ENCODE peak calls at places on chromosomes 11 and 22, in seven cellular contexts. F is Peyer's patch, M is testis, K is tibial nerve, Z is ovary, A is K562, V is HCT116. W is an unnamed sample.

GRCh38 chr22:22944268-22944985 is 56.8 kb downstream of the IGLL5 start:
- DNase-seq in F (peak; percentile 15), M (peak; percentile 9), K (no peak), Z (no peak), A (no peak), V (no peak), W (no peak)

GRCh38 chr22:46684706-46685105 is 53.3 kb downstream of the CERK start:
- DNase-seq in F (peak; percentile 84), M (no peak), K (no peak), Z (no peak), A (no peak), V (no peak), W (no peak)

GRCh38 chr22:19998991-19999820 is 17.4 kb downstream of the ARVCF start:
- DNase-seq in F (no peak), M (no peak), K (no peak), Z (no peak), A (no peak), V (no peak), W (no peak)

GRCh38 chr11:94740083-94740974 is 27.8 kb upstream of the AMOTL1 start:
- DNase-seq in F (no peak), M (peak; percentile 80), K (peak; percentile 40), Z (peak; percentile 64), A (no peak), V (no peak), W (no peak)

GRCh38 chr11:106463154-106463553 is 385.7 kb downstream of the AASDHPPT start:
- DNase-seq in F (no peak), M (no peak), K (no peak), Z (no peak), A (no peak), V (no peak), W (no peak)

GRCh38 chr11:48129697-48130395 is 86.8 kb upstream of the OR4B1 start:
- DNase-seq in F (no peak), M (no peak), K (no peak), Z (no peak), A (peak; percentile 26), V (no peak), W (no peak)

GRCh38 chr22:45867118-45867905 is 109.7 kb downstream of the WNT7B start:
- DNase-seq in F (no peak), M (peak; percentile 41), K (no peak), Z (no peak), A (no peak), V (no peak), W (no peak)

GRCh38 chr11:65477271-65478029 is 21.4 kb upstream of the MALAT1 start:
- DNase-seq in F (peak; percentile 95), M (peak; percentile 96), K (peak; percentile 95), Z (peak; percentile 97), A (peak; percentile 98), V (no peak), W (peak; percentile 95)

GRCh38 chr11:103624708-103625623 is 411.5 kb upstream of the DDI1 start:
- DNase-seq in F (no peak), M (no peak), K (no peak), Z (no peak), A (no peak), V (no peak), W (peak; percentile 13)

GRCh38 chr11:5712507-5712906 is 22.9 kb downstream of the TRIM22 start:
- DNase-seq in F (no peak), M (no peak), K (no peak), Z (no peak), A (no peak), V (peak; percentile 7), W (peak; percentile 33)

GRCh38 chr11:133649059-133649458 is 116.8 kb upstream of the OPCML start:
- DNase-seq in F (no peak), M (no peak), K (no peak), Z (no peak), A (no peak), V (no peak), W (no peak)

GRCh38 chr11:45646275-45646970 is 19.0 kb downstream of the CHST1 start:
- DNase-seq in F (no peak), M (no peak), K (no peak), Z (no peak), A (peak; percentile 29), V (peak; percentile 28), W (no peak)

GRCh38 chr22:23849009-23850006 is 8.4 kb upstream of the SLC2A11 start:
- DNase-seq in F (peak; percentile 81), M (peak; percentile 86), K (peak; percentile 75), Z (peak; percentile 85), A (peak; percentile 78), V (peak; percentile 41), W (peak; percentile 83)

GRCh38 chr22:48885271-48885918 is 942.3 kb downstream of the BRD1 start:
- DNase-seq in F (no peak), M (no peak), K (no peak), Z (peak; percentile 4), A (no peak), V (no peak), W (no peak)

GRCh38 chr11:64305075-64305690 is at the start of gene ESRRA:
- DNase-seq in F (peak; percentile 100), M (peak; percentile 100), K (peak; percentile 100), Z (peak; percentile 99), A (peak; percentile 99), V (peak; percentile 96), W (peak; percentile 100)

GRCh38 chr11:35173011-35173511 is 34.1 kb downstream of the CD44 start:
- DNase-seq in F (no peak), M (no peak), K (peak; percentile 47), Z (no peak), A (no peak), V (no peak), W (no peak)

GRCh38 chr22:23121026-23121823 is 20.6 kb downstream of the RSPH14 start:
- DNase-seq in F (no peak), M (no peak), K (no peak), Z (no peak), A (no peak), V (no peak), W (no peak)

GRCh38 chr11:64138413-64138812 is 27.5 kb downstream of the MACROD1 start:
- DNase-seq in F (no peak), M (no peak), K (no peak), Z (no peak), A (no peak), V (no peak), W (no peak)

GRCh38 chr11:110837535-110838127 is 125.4 kb upstream of the ARHGAP20 start:
- DNase-seq in F (no peak), M (no peak), K (no peak), Z (no peak), A (peak; percentile 2), V (no peak), W (no peak)

GRCh38 chr22:50483556-50483955 is 2.2 kb downstream of the ADM2 start:
- DNase-seq in F (no peak), M (no peak), K (no peak), Z (no peak), A (no peak), V (no peak), W (no peak)

DNA sequence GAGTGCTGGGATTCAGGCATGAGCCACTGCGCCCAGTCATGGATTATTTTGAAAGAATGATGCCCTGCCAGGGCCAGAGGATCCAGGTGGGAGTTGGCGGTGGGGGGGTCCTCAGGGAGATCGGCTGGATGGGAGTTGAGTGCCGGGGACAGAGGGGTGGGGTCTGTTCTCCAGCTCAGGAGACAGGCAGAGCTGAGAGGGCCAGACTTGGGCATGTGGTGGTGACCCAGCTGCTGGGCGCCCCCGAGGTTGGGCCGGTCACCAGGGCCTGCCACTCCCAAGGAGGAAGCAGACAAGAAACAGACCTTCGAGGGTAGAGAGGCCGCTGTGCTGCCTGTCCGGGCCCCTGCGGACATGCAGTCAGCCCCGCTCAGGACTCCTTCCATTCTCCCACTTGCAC is 11.8 kb upstream of the PRODH start:
- DNase-seq in F (no peak), M (no peak), K (no peak), Z (no peak), A (no peak), V (no peak), W (no peak)
- TF ChIP-seq POLR2A in F (no peak), M (no peak), K (no peak), Z (no peak), A (no peak), V (no peak), W (no peak)

DNA sequence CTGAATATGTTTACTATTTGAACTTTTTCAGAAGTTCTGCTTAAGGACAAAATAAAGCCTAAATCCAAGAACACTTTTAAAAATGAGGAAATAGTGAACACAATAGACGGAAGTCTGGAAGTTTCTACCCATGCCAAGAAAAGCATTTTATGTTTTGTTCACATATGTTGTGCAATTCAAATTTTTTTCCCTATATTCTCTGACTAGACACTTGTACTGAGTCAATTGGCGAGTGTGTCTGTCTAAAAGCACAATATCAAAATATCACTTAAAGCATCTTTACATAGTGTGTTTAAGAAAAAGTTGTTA is 29.2 kb downstream of the INCENP start:
- DNase-seq in F (no peak), M (no peak), K (no peak), Z (no peak), A (no peak), V (no peak), W (no peak)
- TF ChIP-seq POLR2A in F (no peak), M (no peak), K (no peak), Z (no peak), A (peak; percentile 13), V (no peak), W (no peak)

GRCh38 chr11:70418130-70418529 is 19.8 kb downstream of the CTTN start:
- DNase-seq in F (no peak), M (no peak), K (no peak), Z (no peak), A (no peak), V (no peak), W (no peak)

GRCh38 chr11:70419307-70420007 is 21.1 kb downstream of the CTTN start:
- DNase-seq in F (no peak), M (no peak), K (no peak), Z (no peak), A (no peak), V (no peak), W (no peak)

GRCh38 chr11:70420008-70420464 is 21.7 kb downstream of the CTTN start:
- DNase-seq in F (no peak), M (no peak), K (no peak), Z (peak; percentile 68), A (peak; percentile 98), V (no peak), W (peak; percentile 84)

GRCh38 chr11:70421123-70421522 is 22.8 kb downstream of the CTTN start:
- DNase-seq in F (no peak), M (peak; percentile 62), K (no peak), Z (peak; percentile 53), A (no peak), V (no peak), W (no peak)

GRCh38 chr11:70420496-70420895 is 22.2 kb downstream of the CTTN start:
- DNase-seq in F (no peak), M (no peak), K (no peak), Z (no peak), A (no peak), V (no peak), W (no peak)
- TF ChIP-seq POLR2A in F (no peak), M (no peak), K (no peak), Z (no peak), A (no peak), V (no peak), W (no peak)

DNA sequence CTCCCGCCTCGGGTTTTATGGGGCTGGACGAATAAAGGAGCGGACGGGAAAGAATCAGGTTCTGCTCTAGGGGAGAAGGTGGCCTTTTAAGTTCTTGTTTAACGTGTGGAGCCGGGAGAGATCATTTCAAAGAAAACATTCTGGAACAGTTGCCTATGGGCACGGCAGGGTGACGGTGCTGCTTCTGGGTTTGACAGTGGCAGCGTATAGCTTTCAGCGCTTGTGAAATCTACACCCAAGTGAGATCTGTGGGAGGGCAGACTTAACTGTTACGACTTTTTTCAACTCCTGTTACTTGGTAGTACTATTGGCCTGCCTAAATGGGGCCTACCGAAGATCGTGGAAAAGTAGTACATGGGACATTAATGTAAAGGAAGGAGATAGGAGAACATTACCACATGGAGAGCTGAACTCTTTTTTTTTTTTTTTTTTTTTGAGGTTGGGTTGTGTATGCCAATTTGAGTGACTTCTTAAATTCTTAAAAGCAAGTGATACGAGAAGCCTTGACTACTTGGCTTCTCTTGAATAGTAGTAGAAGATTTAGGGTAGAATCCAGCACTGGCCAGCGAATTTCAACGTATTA is 745 bp downstream of the USP47 start:
- DNase-seq in F (peak; percentile 54), M (peak; percentile 73), K (peak; percentile 56), Z (peak; percentile 56), A (peak; percentile 82), V (peak; percentile 53), W (peak; percentile 85)
- TF ChIP-seq POLR2A in F (peak; percentile 33), M (no peak), K (no peak), Z (peak; percentile 42), A (no peak), V (peak; percentile 1), W (peak; percentile 75)